ENCODE peak calls at places on chromosomes 4 and X, in five cellular contexts. R is PC-3, Y is keratinocyte, I is DND-41, H is GM23338. L is an unnamed sample. For H3K36me3, the result is how much of the 10 kb centered on the place peaks cover.

GRCh38 chr4:95507561-95507960 is 41.2 kb downstream of the UNC5C start:
- DNase-seq in R (no peak), Y (no peak), I (no peak), H (no peak), L (no peak)

GRCh38 chrX:19810370-19810769 is 77.0 kb downstream of the SH3KBP1 start:
- DNase-seq in R (no peak), Y (no peak), I (no peak), H (no peak), L (no peak)

GRCh38 chr4:124266706-124267105 is 445.8 kb downstream of the ANKRD50 start:
- DNase-seq in R (no peak), Y (no peak), I (no peak), H (no peak), L (no peak)

GRCh38 chrX:13051529-13052172 is 7.2 kb upstream of the FAM9C start:
- DNase-seq in R (no peak), Y (no peak), I (peak), H (no peak), L (no peak)

GRCh38 chrX:317424-318067 is 1.1 kb downstream of the GTPBP6 start:
- DNase-seq in R (no peak), Y (no peak), I (no peak), H (no peak), L (peak)

GRCh38 chr4:25810815-25811690 is 51.7 kb downstream of the SEL1L3 start:
- DNase-seq in R (peak), Y (no peak), I (no peak), H (peak), L (peak)

GRCh38 chr4:15100380-15100779 is 98.1 kb downstream of the CPEB2 start:
- DNase-seq in R (no peak), Y (no peak), I (no peak), H (no peak), L (no peak)

GRCh38 chrX:30283456-30284200 is 25.6 kb downstream of the NR0B1 start:
- DNase-seq in R (peak), Y (peak), I (no peak), H (peak), L (peak)

GRCh38 chr4:10526431-10527222 is 69.4 kb upstream of the ZNF518B start:
- DNase-seq in R (peak), Y (peak), I (no peak), H (peak), L (no peak)

GRCh38 chr4:89799071-89799470 is 37.9 kb downstream of the SNCA start:
- DNase-seq in R (no peak), Y (no peak), I (no peak), H (no peak), L (no peak)

GRCh38 chr4:53653484-53654053 is 62.3 kb upstream of the LNX1 start:
- DNase-seq in R (no peak), Y (no peak), I (no peak), H (no peak), L (peak)

GRCh38 chr4:116066711-116067245 is 953.4 kb upstream of the NDST4 start:
- DNase-seq in R (no peak), Y (peak), I (no peak), H (peak), L (no peak)

GRCh38 chr4:47598896-47599295 is 113.8 kb downstream of the ATP10D start:
- DNase-seq in R (no peak), Y (no peak), I (no peak), H (no peak), L (no peak)

GRCh38 chrX:13533726-13534125 is 35.7 kb upstream of the EGFL6 start:
- DNase-seq in R (peak), Y (no peak), I (no peak), H (no peak), L (peak)

GRCh38 chr4:88054909-88055308 is 47.5 kb downstream of the PKD2 start:
- DNase-seq in R (peak), Y (no peak), I (no peak), H (peak), L (peak)

GRCh38 chr4:67084801-67085200 is 460.5 kb downstream of the CENPC start:
- DNase-seq in R (peak), Y (no peak), I (no peak), H (no peak), L (no peak)

GRCh38 chrX:56564921-56565861 is 1.8 kb downstream of the UBQLN2 start:
- DNase-seq in R (no peak), Y (no peak), I (peak), H (peak), L (peak)

GRCh38 chrX:38991656-38992558 is 190.6 kb downstream of the MID1IP1 start:
- DNase-seq in R (peak), Y (peak), I (no peak), H (no peak), L (peak)

GRCh38 chrX:18793601-18794089 is 86.2 kb downstream of the PPEF1 start:
- DNase-seq in R (peak), Y (no peak), I (no peak), H (no peak), L (no peak)

GRCh38 chr4:69860007-69860406 is at the start of gene SULT1E1:
- DNase-seq in R (peak), Y (peak), I (no peak), H (peak), L (no peak)

GRCh38 chr4:41432889-41433288 is 105.1 kb upstream of the LIMCH1 start:
- DNase-seq in R (no peak), Y (no peak), I (no peak), H (peak), L (peak)

GRCh38 chrX:111869639-111870034 is 6.3 kb upstream of the TRPC5OS start:
- DNase-seq in R (peak), Y (no peak), I (peak), H (peak), L (peak)

GRCh38 chrX:139120760-139121159 is 409.2 kb upstream of the FGF13 start:
- DNase-seq in R (peak), Y (no peak), I (no peak), H (no peak), L (peak)

GRCh38 chrX:10620121-10620699 is at the start of gene MID1:
- DNase-seq in R (peak), Y (no peak), I (no peak), H (peak), L (peak)

GRCh38 chr4:122826596-122827257 is at the start of gene FGF2:
- DNase-seq in R (peak), Y (no peak), I (no peak), H (peak), L (peak)

GRCh38 chr4:8582941-8583654 is 2.9 kb downstream of the GPR78 start:
- DNase-seq in R (no peak), Y (no peak), I (no peak), H (no peak), L (no peak)

GRCh38 chr4:37805091-37805490 is 21.4 kb upstream of the PGM2 start:
- DNase-seq in R (no peak), Y (no peak), I (no peak), H (no peak), L (no peak)

GRCh38 chr4:76902233-76902890 is 4.4 kb upstream of the SOWAHB start:
- DNase-seq in R (no peak), Y (no peak), I (no peak), H (no peak), L (no peak)

GRCh38 chr4:78213218-78213617 is 156.1 kb downstream of the FRAS1 start:
- DNase-seq in R (no peak), Y (no peak), I (no peak), H (no peak), L (no peak)

GRCh38 chr4:29756966-29757365 is 963.2 kb upstream of the PCDH7 start:
- DNase-seq in R (peak), Y (no peak), I (no peak), H (peak), L (no peak)
- H2AFZ ChIP-seq in R (no peak), Y (no peak), I (no peak), H (peak), L (no peak)

DNA sequence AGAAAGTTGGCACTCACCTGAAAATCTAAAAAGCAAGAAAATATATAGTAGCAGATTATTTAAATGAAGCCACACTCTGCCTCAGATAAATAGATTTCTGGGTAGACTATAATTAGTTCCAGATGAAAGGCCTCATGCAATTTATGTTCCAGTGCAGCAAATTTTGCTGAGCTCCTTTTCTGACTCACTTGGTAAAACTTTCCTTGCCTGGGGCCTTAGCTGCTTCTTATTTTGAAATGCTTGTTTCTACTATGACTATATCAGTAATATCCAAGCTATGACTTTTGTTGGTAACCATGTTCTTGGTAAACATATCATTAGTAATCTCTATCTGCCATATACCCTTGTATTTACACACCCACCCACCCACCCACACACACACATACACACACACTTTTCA is 961.8 kb downstream of the SH3BGRL start:
- DNase-seq in R (peak), Y (no peak), I (no peak), H (no peak), L (peak)
- TF ChIP-seq EZH2 in R (no peak), Y (no peak), I (no peak), H (no peak), L (no peak)

GRCh38 chr4:7027284-7027683 is 15.9 kb upstream of the TADA2B start:
- DNase-seq in R (no peak), Y (no peak), I (no peak), H (no peak), L (no peak)
- H3K36me3 ChIP-seq in R (under half), Y (under half), I (half or more), H (under half), L (under half)

DNA sequence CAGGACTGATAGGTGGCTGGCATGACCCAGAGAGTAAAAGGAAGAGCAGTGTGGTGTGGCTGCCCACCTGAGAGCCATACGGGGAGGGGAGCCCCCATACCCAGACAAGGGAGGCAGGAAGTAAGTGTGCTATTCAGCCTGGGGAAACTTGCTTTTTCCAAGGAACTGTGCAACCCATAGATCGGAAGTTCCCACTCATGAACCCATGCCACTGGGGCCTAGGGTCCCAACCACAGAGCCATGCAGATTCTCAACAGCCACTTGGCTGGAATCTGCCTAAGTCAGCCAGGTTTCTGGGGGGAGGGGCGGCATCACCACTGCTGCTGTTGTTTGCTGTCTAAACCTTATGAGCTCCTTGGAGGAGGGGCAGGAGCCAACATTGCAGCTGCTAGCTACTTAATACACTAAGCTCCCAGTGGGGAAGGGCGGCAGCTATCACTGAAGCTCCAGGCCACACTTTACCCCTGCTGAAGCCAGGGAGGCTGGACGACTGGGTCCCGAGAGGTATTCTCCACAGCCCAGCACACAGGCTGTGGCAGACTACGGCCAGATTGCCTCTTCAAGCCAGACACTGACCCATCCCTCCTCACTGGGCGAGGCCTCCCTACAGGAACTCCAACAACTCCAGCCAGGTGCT is 410.4 kb downstream of the INPP4B start:
- DNase-seq in R (no peak), Y (no peak), I (peak), H (peak), L (no peak)
- H2AFZ ChIP-seq in R (no peak), Y (no peak), I (peak), H (peak), L (no peak)

L was measured in GM23248.